ENCODE peak calls at places on chromosomes 2 and 18, in seven cellular contexts. Z is NCI-H1930, W is HFF-Myc, Y is OCI-LY7, J is RKO, D is GM12864, L is small intestine. X is an unnamed sample.

GRCh38 chr2:230861564-230862255 is 3.0 kb upstream of the ITM2C start:
- DNase-seq in J (no peak), W (no peak), Z (no peak), Y (no peak), L (no peak), D (no peak), X (no peak)

GRCh38 chr18:55586841-55587240 is 1.2 kb downstream of the TCF4 start:
- DNase-seq in J (no peak), W (no peak), L (no peak), D (no peak), Y (peak), Z (peak), X (no peak)

GRCh38 chr2:60303685-60304084 is 249.8 kb downstream of the BCL11A start:
- DNase-seq in Z (no peak), W (no peak), J (no peak), Y (no peak), L (peak), D (no peak), X (no peak)

GRCh38 chr2:205806126-205806905 is 124.0 kb downstream of the NRP2 start:
- DNase-seq in Y (no peak), L (peak), Z (no peak), W (no peak), J (no peak), D (no peak), X (no peak)

GRCh38 chr2:98729652-98730051 is 1.3 kb downstream of the MGAT4A start:
- DNase-seq in J (no peak), L (peak), W (no peak), Y (no peak), Z (no peak), D (no peak), X (no peak)

GRCh38 chr2:97900806-97901205 is 94.9 kb downstream of the TMEM131 start:
- DNase-seq in Z (no peak), D (no peak), J (no peak), W (no peak), L (no peak), Y (peak), X (no peak)

GRCh38 chr2:187360286-187360685 is 87.8 kb downstream of the CALCRL start:
- DNase-seq in Z (no peak), Y (no peak), D (no peak), W (no peak), L (no peak), J (peak), X (peak)

GRCh38 chr2:70937866-70938579 is 2.3 kb downstream of the ATP6V1B1 start:
- DNase-seq in Z (no peak), J (no peak), Y (no peak), D (no peak), L (no peak), W (no peak), X (no peak)

GRCh38 chr18:74115046-74115445 is 32.6 kb downstream of the FBXO15 start:
- DNase-seq in J (peak), Y (no peak), Z (no peak), D (no peak), W (no peak), L (no peak), X (no peak)

GRCh38 chr18:9530226-9531009 is 55.1 kb downstream of the RALBP1 start:
- DNase-seq in D (no peak), Z (no peak), L (no peak), J (no peak), Y (no peak), W (no peak), X (no peak)

GRCh38 chr2:61633250-61633649 is 95.1 kb upstream of the XPO1 start:
- DNase-seq in J (peak), D (no peak), Y (no peak), Z (no peak), W (no peak), L (no peak), X (no peak)

GRCh38 chr2:174121612-174122011 is 126.7 kb downstream of the OLA1 start:
- DNase-seq in D (no peak), L (no peak), W (no peak), Z (peak), Y (no peak), J (no peak), X (no peak)

GRCh38 chr2:217611626-217612127 is 391.1 kb downstream of the TNS1 start:
- DNase-seq in J (no peak), W (no peak), Y (no peak), L (no peak), Z (no peak), D (no peak), X (no peak)

GRCh38 chr2:103788346-103788745 is 1026.5 kb downstream of the TMEM182 start:
- DNase-seq in Z (no peak), Y (no peak), L (no peak), J (no peak), W (no peak), D (no peak), X (no peak)

GRCh38 chr18:22623513-22623912 is 205.8 kb upstream of the CTAGE1 start:
- DNase-seq in Y (no peak), L (no peak), W (no peak), Z (no peak), D (no peak), J (no peak), X (no peak)

X was measured in glomerular endothelial cell.